ENCODE peak calls at places on chromosomes 16 and 17, in nine cellular contexts. A is stimulated activated CD4-positive, alpha-beta T cell treated with anti-CD3 and anti-CD28 coated beads, Interleukin-4, amount 100 ng/mL, for 24 hours; I is activated naive CD4-positive, alpha-beta T cell; K is Calu3; W is cardiac muscle cell; B is CD8-positive, alpha-beta T cell; U is NCI-H2081 treated with DMSO at 0.1 percent for 48 hours; E is AG08395; S is stimulated activated CD8-positive, alpha-beta memory T cell treated with anti-CD3 and anti-CD28 coated beads, Interleukin-4, amount 100 ng/mL, for 48 hours. N is an unnamed sample.

GRCh38 chr16:15557258-15557657 is 85.7 kb downstream of the MARF1 start:
- DNase-seq in E (no peak), A (no peak), K (no peak), W (no peak), S (no peak), I (no peak), U (no peak), B (no peak), N (no peak)

GRCh38 chr17:68288804-68289203 is 2.1 kb downstream of the SLC16A6 start:
- DNase-seq in B (no peak), K (no peak), I (no peak), A (no peak), S (peak; percentile 43), U (no peak), W (no peak), E (no peak), N (no peak)

GRCh38 chr16:79658301-79659001 is 57.9 kb upstream of the MAF start:
- DNase-seq in A (no peak), U (no peak), I (no peak), E (peak; percentile 57), W (peak; percentile 84), B (no peak), S (no peak), K (peak; percentile 84), N (peak; percentile 95)

GRCh38 chr17:78722101-78722761 is 59.8 kb downstream of the CYTH1 start:
- DNase-seq in E (peak; percentile 30), U (no peak), B (no peak), A (no peak), W (no peak), K (no peak), S (no peak), I (no peak), N (no peak)

GRCh38 chr16:56849690-56850680 is 15.0 kb upstream of the SLC12A3 start:
- DNase-seq in E (no peak), I (no peak), W (peak; percentile 64), S (no peak), K (no peak), B (no peak), A (no peak), U (no peak), N (no peak)

GRCh38 chr17:46774108-46774737 is 44.3 kb downstream of the WNT3 start:
- DNase-seq in W (no peak), B (no peak), E (no peak), I (no peak), K (no peak), S (no peak), U (no peak), A (no peak), N (no peak)

GRCh38 chr17:42814633-42815399 is 9.3 kb downstream of the BECN1 start:
- DNase-seq in A (no peak), W (peak; percentile 95), B (no peak), S (no peak), U (no peak), I (no peak), E (peak; percentile 60), K (no peak), N (peak; percentile 87)

GRCh38 chr16:28180660-28181556 is 30.9 kb downstream of the XPO6 start:
- DNase-seq in K (no peak), W (peak; percentile 58), U (no peak), I (no peak), B (no peak), E (no peak), A (no peak), S (no peak), N (peak; percentile 44)

GRCh38 chr17:27480699-27481098 is 24.5 kb downstream of the KSR1 start:
- DNase-seq in E (no peak), W (no peak), A (no peak), S (no peak), B (no peak), K (no peak), I (no peak), U (no peak), N (no peak)

GRCh38 chr16:62033065-62033464 is 3.2 kb downstream of the CDH8 start:
- DNase-seq in E (no peak), U (no peak), S (no peak), K (no peak), W (no peak), A (no peak), B (no peak), I (no peak), N (no peak)

GRCh38 chr17:82314012-82314720 is 3.2 kb downstream of the CD7 start:
- DNase-seq in U (no peak), B (no peak), E (no peak), W (no peak), I (no peak), K (no peak), S (no peak), A (no peak), N (no peak)

GRCh38 chr16:31354394-31355291 is at the start of gene ITGAX:
- DNase-seq in B (peak; percentile 43), E (no peak), S (peak; percentile 91), K (peak; percentile 67), W (peak; percentile 61), U (no peak), A (peak; percentile 60), I (no peak), N (peak; percentile 10)

GRCh38 chr17:55576237-55576998 is 65.2 kb upstream of the SMIM36 start:
- DNase-seq in K (peak; percentile 33), I (no peak), S (no peak), B (no peak), E (peak; percentile 84), W (peak; percentile 76), A (no peak), U (no peak), N (peak; percentile 74)

GRCh38 chr17:385195-385835 is 32.7 kb upstream of the RPH3AL start:
- DNase-seq in K (peak; percentile 25), U (no peak), E (peak; percentile 39), B (no peak), A (no peak), S (peak; percentile 39), I (no peak), W (peak; percentile 28), N (peak; percentile 13)

GRCh38 chr17:20920813-20921199 is 122.0 kb downstream of the USP22 start:
- DNase-seq in I (no peak), K (no peak), S (no peak), E (peak; percentile 49), B (no peak), U (no peak), W (peak; percentile 48), A (no peak), N (peak; percentile 20)

GRCh38 chr16:5865231-5865630 is 767.6 kb upstream of the EEF2KMT start:
- DNase-seq in B (no peak), E (no peak), U (no peak), S (no peak), A (no peak), K (no peak), I (no peak), W (no peak), N (no peak)

GRCh38 chr16:88835383-88835782 is 21.4 kb downstream of the GALNS start:
- DNase-seq in A (no peak), E (no peak), W (peak; percentile 12), I (no peak), B (no peak), K (no peak), S (no peak), U (no peak), N (no peak)